ENCODE peak calls at places on chromosome 20, in seven cellular contexts. One of them, this sample, is unnamed.

GRCh38 chr20:38209054-38209675 is 44.1 kb upstream of the TGM2 start:
- DNase-seq in activated T-cell treated with anti-CD3 and anti-CD28 coated beads for 1 hour: no peak
- DNase-seq in astrocyte of the spinal cord: no peak
- DNase-seq in kidney tubule cell: peak
- DNase-seq in spleen: no peak
- DNase-seq in iris pigment epithelial cell: no peak
- DNase-seq in G401: no peak
- DNase-seq in this sample: peak

GRCh38 chr20:14824996-14825395 is 487.6 kb upstream of the FLRT3 start:
- DNase-seq in activated T-cell treated with anti-CD3 and anti-CD28 coated beads for 1 hour: no peak
- DNase-seq in astrocyte of the spinal cord: no peak
- DNase-seq in kidney tubule cell: no peak
- DNase-seq in spleen: no peak
- DNase-seq in iris pigment epithelial cell: no peak
- DNase-seq in G401: peak
- DNase-seq in this sample: no peak

GRCh38 chr20:59802018-59802417 is 131.4 kb downstream of the SYCP2 start:
- DNase-seq in activated T-cell treated with anti-CD3 and anti-CD28 coated beads for 1 hour: no peak
- DNase-seq in astrocyte of the spinal cord: no peak
- DNase-seq in kidney tubule cell: no peak
- DNase-seq in spleen: no peak
- DNase-seq in iris pigment epithelial cell: no peak
- DNase-seq in G401: no peak
- DNase-seq in this sample: peak

GRCh38 chr20:19815553-19815991 is 57.5 kb downstream of the RIN2 start:
- DNase-seq in activated T-cell treated with anti-CD3 and anti-CD28 coated beads for 1 hour: no peak
- DNase-seq in astrocyte of the spinal cord: peak
- DNase-seq in kidney tubule cell: peak
- DNase-seq in spleen: no peak
- DNase-seq in iris pigment epithelial cell: peak
- DNase-seq in G401: no peak
- DNase-seq in this sample: peak

GRCh38 chr20:20009784-20010253 is 7.3 kb upstream of the NAA20 start:
- DNase-seq in activated T-cell treated with anti-CD3 and anti-CD28 coated beads for 1 hour: no peak
- DNase-seq in astrocyte of the spinal cord: no peak
- DNase-seq in kidney tubule cell: no peak
- DNase-seq in spleen: no peak
- DNase-seq in iris pigment epithelial cell: no peak
- DNase-seq in G401: peak
- DNase-seq in this sample: no peak

GRCh38 chr20:63745424-63745805 is 5.8 kb downstream of the SLC2A4RG start:
- DNase-seq in activated T-cell treated with anti-CD3 and anti-CD28 coated beads for 1 hour: no peak
- DNase-seq in astrocyte of the spinal cord: no peak
- DNase-seq in kidney tubule cell: no peak
- DNase-seq in spleen: no peak
- DNase-seq in iris pigment epithelial cell: no peak
- DNase-seq in G401: no peak
- DNase-seq in this sample: peak

GRCh38 chr20:41697861-41698559 is 79.8 kb upstream of the CHD6 start:
- DNase-seq in activated T-cell treated with anti-CD3 and anti-CD28 coated beads for 1 hour: no peak
- DNase-seq in astrocyte of the spinal cord: peak
- DNase-seq in kidney tubule cell: peak
- DNase-seq in spleen: no peak
- DNase-seq in iris pigment epithelial cell: peak
- DNase-seq in G401: peak
- DNase-seq in this sample: no peak

GRCh38 chr20:34004227-34004626 is 10.5 kb downstream of the RALY start:
- DNase-seq in activated T-cell treated with anti-CD3 and anti-CD28 coated beads for 1 hour: no peak
- DNase-seq in astrocyte of the spinal cord: no peak
- DNase-seq in kidney tubule cell: no peak
- DNase-seq in spleen: no peak
- DNase-seq in iris pigment epithelial cell: no peak
- DNase-seq in G401: no peak
- DNase-seq in this sample: no peak

GRCh38 chr20:3661836-3662665 is 1.1 kb downstream of the GFRA4 start:
- DNase-seq in activated T-cell treated with anti-CD3 and anti-CD28 coated beads for 1 hour: no peak
- DNase-seq in astrocyte of the spinal cord: no peak
- DNase-seq in kidney tubule cell: no peak
- DNase-seq in spleen: no peak
- DNase-seq in iris pigment epithelial cell: no peak
- DNase-seq in G401: no peak
- DNase-seq in this sample: no peak

GRCh38 chr20:24588047-24588635 is 118.7 kb downstream of the SYNDIG1 start:
- DNase-seq in activated T-cell treated with anti-CD3 and anti-CD28 coated beads for 1 hour: no peak
- DNase-seq in astrocyte of the spinal cord: no peak
- DNase-seq in kidney tubule cell: no peak
- DNase-seq in spleen: no peak
- DNase-seq in iris pigment epithelial cell: no peak
- DNase-seq in G401: no peak
- DNase-seq in this sample: no peak

GRCh38 chr20:1291191-1291741 is 25.2 kb downstream of the SNPH start:
- DNase-seq in activated T-cell treated with anti-CD3 and anti-CD28 coated beads for 1 hour: no peak
- DNase-seq in astrocyte of the spinal cord: peak
- DNase-seq in kidney tubule cell: peak
- DNase-seq in spleen: no peak
- DNase-seq in iris pigment epithelial cell: peak
- DNase-seq in G401: no peak
- DNase-seq in this sample: no peak

GRCh38 chr20:22686097-22686496 is 101.7 kb upstream of the FOXA2 start:
- DNase-seq in activated T-cell treated with anti-CD3 and anti-CD28 coated beads for 1 hour: no peak
- DNase-seq in astrocyte of the spinal cord: peak
- DNase-seq in kidney tubule cell: peak
- DNase-seq in spleen: no peak
- DNase-seq in iris pigment epithelial cell: peak
- DNase-seq in G401: peak
- DNase-seq in this sample: no peak

GRCh38 chr20:45833883-45834796 is 541 bp downstream of the SNX21 start:
- DNase-seq in activated T-cell treated with anti-CD3 and anti-CD28 coated beads for 1 hour: no peak
- DNase-seq in astrocyte of the spinal cord: peak
- DNase-seq in kidney tubule cell: peak
- DNase-seq in spleen: peak
- DNase-seq in iris pigment epithelial cell: peak
- DNase-seq in G401: peak
- DNase-seq in this sample: peak

GRCh38 chr20:60787264-60787663 is 464.8 kb upstream of the CDH4 start:
- DNase-seq in activated T-cell treated with anti-CD3 and anti-CD28 coated beads for 1 hour: no peak
- DNase-seq in astrocyte of the spinal cord: no peak
- DNase-seq in kidney tubule cell: no peak
- DNase-seq in spleen: no peak
- DNase-seq in iris pigment epithelial cell: no peak
- DNase-seq in G401: no peak
- DNase-seq in this sample: no peak

GRCh38 chr20:57659789-57660509 is 39.7 kb upstream of the ZBP1 start:
- DNase-seq in activated T-cell treated with anti-CD3 and anti-CD28 coated beads for 1 hour: no peak
- DNase-seq in astrocyte of the spinal cord: no peak
- DNase-seq in kidney tubule cell: no peak
- DNase-seq in spleen: peak
- DNase-seq in iris pigment epithelial cell: no peak
- DNase-seq in G401: no peak
- DNase-seq in this sample: no peak

GRCh38 chr20:25695532-25696383 is 895 bp downstream of the ZNF337 start:
- DNase-seq in activated T-cell treated with anti-CD3 and anti-CD28 coated beads for 1 hour: no peak
- DNase-seq in astrocyte of the spinal cord: no peak
- DNase-seq in kidney tubule cell: peak
- DNase-seq in spleen: no peak
- DNase-seq in iris pigment epithelial cell: peak
- DNase-seq in G401: no peak
- DNase-seq in this sample: no peak

GRCh38 chr20:32207626-32208498 is at the start of the genes PLAGL2 and POFUT1:
- DNase-seq in activated T-cell treated with anti-CD3 and anti-CD28 coated beads for 1 hour: peak
- DNase-seq in astrocyte of the spinal cord: peak
- DNase-seq in kidney tubule cell: peak
- DNase-seq in spleen: peak
- DNase-seq in iris pigment epithelial cell: peak
- DNase-seq in G401: peak
- DNase-seq in this sample: peak

GRCh38 chr20:62500237-62500864 is 24.6 kb upstream of the GATA5 start:
- DNase-seq in activated T-cell treated with anti-CD3 and anti-CD28 coated beads for 1 hour: peak
- DNase-seq in astrocyte of the spinal cord: peak
- DNase-seq in kidney tubule cell: peak
- DNase-seq in spleen: peak
- DNase-seq in iris pigment epithelial cell: peak
- DNase-seq in G401: peak
- DNase-seq in this sample: no peak